ENCODE peak calls at places on chromosomes 13 and 19, in six cellular contexts. One of them, this sample, is unnamed.

GRCh38 chr13:51764184-51765141 is 39.5 kb downstream of the DHRS12 start:
- DNase-seq in lower leg skin: peak
- DNase-seq in body of pancreas: peak
- DNase-seq in psoas muscle: peak
- DNase-seq in GM23338: no peak
- DNase-seq in breast epithelium: no peak
- DNase-seq in this sample: no peak

GRCh38 chr13:106096661-106097092 is 438.8 kb downstream of the EFNB2 start:
- DNase-seq in lower leg skin: no peak
- DNase-seq in body of pancreas: no peak
- DNase-seq in psoas muscle: no peak
- DNase-seq in GM23338: no peak
- DNase-seq in breast epithelium: no peak
- DNase-seq in this sample: no peak

GRCh38 chr13:98276486-98276885 is 99.4 kb upstream of the RNF113B start:
- DNase-seq in lower leg skin: no peak
- DNase-seq in body of pancreas: no peak
- DNase-seq in psoas muscle: no peak
- DNase-seq in GM23338: no peak
- DNase-seq in breast epithelium: no peak
- DNase-seq in this sample: no peak

GRCh38 chr13:19927117-19927734 is 31.3 kb upstream of the ZMYM2 start:
- DNase-seq in lower leg skin: no peak
- DNase-seq in body of pancreas: no peak
- DNase-seq in psoas muscle: no peak
- DNase-seq in GM23338: peak
- DNase-seq in breast epithelium: no peak
- DNase-seq in this sample: no peak

GRCh38 chr19:3785938-3786824 is at the start of gene MATK:
- DNase-seq in lower leg skin: no peak
- DNase-seq in body of pancreas: no peak
- DNase-seq in psoas muscle: no peak
- DNase-seq in GM23338: peak
- DNase-seq in breast epithelium: no peak
- DNase-seq in this sample: no peak

GRCh38 chr13:51959773-51960172 is 51.5 kb downstream of the ATP7B start:
- DNase-seq in lower leg skin: no peak
- DNase-seq in body of pancreas: no peak
- DNase-seq in psoas muscle: no peak
- DNase-seq in GM23338: peak
- DNase-seq in breast epithelium: no peak
- DNase-seq in this sample: no peak

GRCh38 chr13:111881700-111882099 is 185.2 kb upstream of the SOX1 start:
- DNase-seq in lower leg skin: no peak
- DNase-seq in body of pancreas: no peak
- DNase-seq in psoas muscle: no peak
- DNase-seq in GM23338: no peak
- DNase-seq in breast epithelium: no peak
- DNase-seq in this sample: no peak

GRCh38 chr13:84609716-84610115 is 727.4 kb upstream of the SLITRK1 start:
- DNase-seq in lower leg skin: no peak
- DNase-seq in body of pancreas: no peak
- DNase-seq in psoas muscle: no peak
- DNase-seq in GM23338: no peak
- DNase-seq in breast epithelium: no peak
- DNase-seq in this sample: no peak

GRCh38 chr13:100880166-100880565 is 205.6 kb upstream of the TMTC4 start:
- DNase-seq in lower leg skin: no peak
- DNase-seq in body of pancreas: no peak
- DNase-seq in psoas muscle: no peak
- DNase-seq in GM23338: no peak
- DNase-seq in breast epithelium: no peak
- DNase-seq in this sample: no peak

GRCh38 chr19:32041681-32042292 is 303.6 kb upstream of the ZNF507 start:
- DNase-seq in lower leg skin: no peak
- DNase-seq in body of pancreas: peak
- DNase-seq in psoas muscle: no peak
- DNase-seq in GM23338: peak
- DNase-seq in breast epithelium: no peak
- DNase-seq in this sample: peak

GRCh38 chr13:91247768-91248167 is 99.7 kb upstream of the MIR17HG start:
- DNase-seq in lower leg skin: no peak
- DNase-seq in body of pancreas: no peak
- DNase-seq in psoas muscle: no peak
- DNase-seq in GM23338: peak
- DNase-seq in breast epithelium: no peak
- DNase-seq in this sample: no peak

GRCh38 chr13:32007494-32007893 is 24.1 kb upstream of the FRY start:
- DNase-seq in lower leg skin: no peak
- DNase-seq in body of pancreas: no peak
- DNase-seq in psoas muscle: no peak
- DNase-seq in GM23338: no peak
- DNase-seq in breast epithelium: no peak
- DNase-seq in this sample: no peak

GRCh38 chr19:4606921-4607678 is 32.2 kb upstream of the TNFAIP8L1 start:
- DNase-seq in lower leg skin: no peak
- DNase-seq in body of pancreas: peak
- DNase-seq in psoas muscle: peak
- DNase-seq in GM23338: peak
- DNase-seq in breast epithelium: no peak
- DNase-seq in this sample: peak

GRCh38 chr19:35266149-35266903 is 2.4 kb upstream of the USF2 start:
- DNase-seq in lower leg skin: no peak
- DNase-seq in body of pancreas: peak
- DNase-seq in psoas muscle: peak
- DNase-seq in GM23338: no peak
- DNase-seq in breast epithelium: peak
- DNase-seq in this sample: no peak

GRCh38 chr19:56839665-56840451 is 668 bp downstream of the PEG3 start:
- DNase-seq in lower leg skin: peak
- DNase-seq in body of pancreas: peak
- DNase-seq in psoas muscle: peak
- DNase-seq in GM23338: no peak
- DNase-seq in breast epithelium: peak
- DNase-seq in this sample: no peak

GRCh38 chr19:56015756-56016155 is 29.2 kb downstream of the NLRP5 start:
- DNase-seq in lower leg skin: no peak
- DNase-seq in body of pancreas: no peak
- DNase-seq in psoas muscle: no peak
- DNase-seq in GM23338: peak
- DNase-seq in breast epithelium: no peak
- DNase-seq in this sample: no peak

GRCh38 chr13:38685974-38686571 is 804 bp upstream of the FREM2 start:
- DNase-seq in lower leg skin: no peak
- DNase-seq in body of pancreas: peak
- DNase-seq in psoas muscle: no peak
- DNase-seq in GM23338: peak
- DNase-seq in breast epithelium: no peak
- DNase-seq in this sample: no peak
- TF ChIP-seq CTCF in lower leg skin: no peak
- TF ChIP-seq CTCF in body of pancreas: peak
- TF ChIP-seq CTCF in psoas muscle: peak
- TF ChIP-seq CTCF in GM23338: peak
- TF ChIP-seq CTCF in breast epithelium: no peak
- TF ChIP-seq CTCF in this sample: peak

GRCh38 chr19:8488351-8488750 is 14.1 kb downstream of the PRAM1 start:
- DNase-seq in lower leg skin: no peak
- DNase-seq in body of pancreas: no peak
- DNase-seq in psoas muscle: no peak
- DNase-seq in GM23338: no peak
- DNase-seq in breast epithelium: no peak
- DNase-seq in this sample: peak

GRCh38 chr19:8486661-8487136 is 15.7 kb downstream of the PRAM1 start:
- DNase-seq in lower leg skin: no peak
- DNase-seq in body of pancreas: no peak
- DNase-seq in psoas muscle: no peak
- DNase-seq in GM23338: no peak
- DNase-seq in breast epithelium: no peak
- DNase-seq in this sample: no peak

GRCh38 chr19:8485561-8486371 is 16.7 kb downstream of the PRAM1 start:
- DNase-seq in lower leg skin: no peak
- DNase-seq in body of pancreas: no peak
- DNase-seq in psoas muscle: no peak
- DNase-seq in GM23338: no peak
- DNase-seq in breast epithelium: no peak
- DNase-seq in this sample: no peak

GRCh38 chr19:8489591-8490394 is 12.6 kb downstream of the PRAM1 start:
- DNase-seq in lower leg skin: peak
- DNase-seq in body of pancreas: no peak
- DNase-seq in psoas muscle: no peak
- DNase-seq in GM23338: peak
- DNase-seq in breast epithelium: no peak
- DNase-seq in this sample: no peak

GRCh38 chr19:8487137-8487851 is 15.1 kb downstream of the PRAM1 start:
- DNase-seq in lower leg skin: no peak
- DNase-seq in body of pancreas: no peak
- DNase-seq in psoas muscle: no peak
- DNase-seq in GM23338: no peak
- DNase-seq in breast epithelium: no peak
- DNase-seq in this sample: no peak
- TF ChIP-seq CTCF in lower leg skin: no peak
- TF ChIP-seq CTCF in body of pancreas: no peak
- TF ChIP-seq CTCF in psoas muscle: no peak
- TF ChIP-seq CTCF in GM23338: no peak
- TF ChIP-seq CTCF in breast epithelium: no peak
- TF ChIP-seq CTCF in this sample: no peak

GRCh38 chr13:110565296-110565695 is 3.8 kb upstream of the RAB20 start:
- DNase-seq in lower leg skin: no peak
- DNase-seq in body of pancreas: no peak
- DNase-seq in psoas muscle: no peak
- DNase-seq in GM23338: peak
- DNase-seq in breast epithelium: no peak
- DNase-seq in this sample: no peak
- TF ChIP-seq CTCF in lower leg skin: no peak
- TF ChIP-seq CTCF in body of pancreas: no peak
- TF ChIP-seq CTCF in psoas muscle: no peak
- TF ChIP-seq CTCF in GM23338: peak
- TF ChIP-seq CTCF in breast epithelium: no peak
- TF ChIP-seq CTCF in this sample: peak

DNA sequence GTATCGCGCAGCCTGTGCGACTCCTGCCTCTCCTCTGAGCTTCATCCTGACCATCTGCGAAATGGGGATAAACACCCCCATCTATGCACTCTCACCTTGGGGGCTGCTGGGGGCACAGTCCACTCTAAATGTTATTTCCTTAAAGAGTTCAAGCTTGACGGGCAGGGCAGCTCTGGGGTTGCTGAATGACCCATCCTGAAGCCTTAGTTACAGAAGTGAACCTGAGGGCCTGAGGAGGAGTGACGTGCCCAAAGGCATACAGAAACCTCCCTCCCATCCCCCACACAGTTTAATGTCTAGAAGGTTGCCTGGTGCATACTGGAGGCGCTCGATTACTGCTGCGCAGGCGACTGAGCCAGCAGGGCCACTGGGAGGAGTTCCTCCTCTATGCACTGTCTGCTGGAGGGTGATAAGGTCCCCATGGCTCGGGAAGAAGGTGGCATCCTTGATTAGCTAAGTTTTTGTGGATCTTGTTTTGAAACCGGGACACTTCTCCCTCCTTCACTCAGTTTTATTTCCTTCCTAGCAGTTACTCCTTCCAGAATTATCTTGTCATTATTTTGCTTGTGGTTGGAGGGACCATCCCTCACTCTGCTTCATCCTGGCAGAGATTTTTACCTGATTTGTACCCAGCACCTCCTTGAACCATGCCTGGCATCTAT is 572 bp upstream of the FKBP8 start:
- DNase-seq in lower leg skin: peak
- DNase-seq in body of pancreas: peak
- DNase-seq in psoas muscle: no peak
- DNase-seq in GM23338: peak
- DNase-seq in breast epithelium: no peak
- DNase-seq in this sample: no peak
- TF ChIP-seq CTCF in lower leg skin: no peak
- TF ChIP-seq CTCF in body of pancreas: no peak
- TF ChIP-seq CTCF in psoas muscle: no peak
- TF ChIP-seq CTCF in GM23338: no peak
- TF ChIP-seq CTCF in breast epithelium: no peak
- TF ChIP-seq CTCF in this sample: no peak

DNA sequence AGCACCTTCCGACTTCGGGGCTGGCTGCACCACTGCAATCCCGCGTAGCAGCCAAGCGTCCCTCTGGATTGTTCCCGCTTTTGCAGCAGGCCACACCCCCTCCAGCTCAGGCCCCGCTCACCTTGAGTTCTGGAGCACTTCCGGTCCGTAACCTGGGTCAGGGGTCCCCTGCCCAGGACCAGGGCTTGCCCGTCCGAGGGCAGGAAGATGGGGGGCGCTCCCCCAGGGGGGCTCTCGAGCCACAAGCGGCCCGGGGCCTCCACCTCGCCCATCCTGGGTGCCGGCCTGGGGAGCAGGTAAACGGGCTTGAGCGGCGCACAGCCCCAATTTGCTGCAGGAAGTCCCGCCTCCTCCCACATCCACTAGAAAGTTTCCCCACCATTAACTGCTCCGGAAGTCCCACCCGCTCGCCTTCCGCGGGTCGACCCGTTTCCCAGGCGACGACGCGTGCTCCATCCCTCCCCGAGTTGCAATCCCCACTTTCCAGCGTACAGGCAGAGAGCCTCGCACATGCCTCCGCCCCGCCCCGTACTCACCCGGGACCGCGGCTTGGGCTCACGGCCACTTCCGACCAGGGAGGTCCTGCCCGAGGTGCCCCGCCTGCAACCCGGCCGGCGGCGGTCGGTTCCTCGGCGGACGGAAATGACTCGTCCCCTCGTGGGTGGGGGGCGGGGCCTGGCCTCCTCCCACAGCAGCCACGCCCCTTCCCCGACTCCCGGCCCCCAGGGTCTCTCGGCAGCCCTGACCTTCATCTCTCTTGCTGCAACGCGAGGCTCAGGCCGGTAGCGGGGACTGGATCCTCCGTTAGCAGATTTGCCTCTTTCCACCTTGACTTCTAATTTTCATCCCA is at the start of gene PNKP:
- DNase-seq in lower leg skin: peak
- DNase-seq in body of pancreas: peak
- DNase-seq in psoas muscle: peak
- DNase-seq in GM23338: peak
- DNase-seq in breast epithelium: peak
- DNase-seq in this sample: peak
- TF ChIP-seq CTCF in lower leg skin: no peak
- TF ChIP-seq CTCF in body of pancreas: no peak
- TF ChIP-seq CTCF in psoas muscle: no peak
- TF ChIP-seq CTCF in GM23338: no peak
- TF ChIP-seq CTCF in breast epithelium: no peak
- TF ChIP-seq CTCF in this sample: no peak

DNA sequence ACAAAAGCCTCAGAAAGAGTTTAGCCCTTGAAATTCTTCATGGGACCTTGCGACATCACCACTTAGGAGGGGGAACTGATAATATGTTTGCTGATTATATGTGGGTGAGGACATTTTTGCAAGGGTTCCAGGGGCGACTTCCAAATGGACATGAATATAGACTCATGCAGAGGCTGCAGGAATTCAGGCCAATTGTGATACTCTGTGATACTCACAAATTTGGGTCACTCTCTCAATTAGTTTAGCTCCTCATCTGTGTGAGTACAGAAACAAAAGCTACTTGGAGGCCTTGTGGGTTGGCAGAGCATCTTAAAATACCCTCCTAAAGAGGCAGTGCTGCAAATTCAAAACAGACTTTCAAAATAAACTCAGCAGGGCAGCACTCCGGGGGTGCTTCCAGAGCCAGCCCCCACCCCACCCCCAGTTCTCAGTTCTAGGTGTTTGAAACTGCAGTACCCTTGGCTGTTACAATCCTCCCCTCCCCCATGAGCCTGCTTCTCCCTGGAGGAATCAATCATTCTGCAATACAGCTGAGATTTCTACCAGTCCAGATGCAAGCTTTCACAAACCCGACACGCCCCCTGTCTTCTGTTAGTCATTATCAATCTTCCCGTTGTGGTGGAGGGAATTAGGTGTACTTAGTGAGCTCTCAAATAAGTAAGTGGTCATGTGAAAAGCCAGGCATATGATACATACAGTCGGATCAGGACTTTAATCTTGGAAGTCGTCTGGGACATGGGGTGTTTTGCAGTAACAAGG is 96.9 kb upstream of the MBNL2 start:
- DNase-seq in lower leg skin: peak
- DNase-seq in body of pancreas: peak
- DNase-seq in psoas muscle: peak
- DNase-seq in GM23338: peak
- DNase-seq in breast epithelium: no peak
- DNase-seq in this sample: no peak
- TF ChIP-seq CTCF in lower leg skin: no peak
- TF ChIP-seq CTCF in body of pancreas: no peak
- TF ChIP-seq CTCF in psoas muscle: no peak
- TF ChIP-seq CTCF in GM23338: no peak
- TF ChIP-seq CTCF in breast epithelium: no peak
- TF ChIP-seq CTCF in this sample: no peak

This sample was measured in neural crest cell.